ENCODE peak calls at places on chromosomes 12 and 14, in six cellular contexts. A is GM13976; Z is CD8-positive, alpha-beta T cell; J is psoas muscle; O is foreskin fibroblast; H is A549. V is an unnamed sample.
A peak's percentile ranks its signal among the peaks of the same experiment; 100 is the strongest.

GRCh38 chr14:95463173-95463901 is 53.1 kb downstream of the SYNE3 start:
- DNase-seq in A (no peak), Z (peak; percentile 79), J (peak; percentile 41), O (no peak), H (no peak), V (no peak)

GRCh38 chr14:106843951-106844483 is 1317.6 kb downstream of the TMEM121 start:
- DNase-seq in A (peak; percentile 50), Z (peak; percentile 55), J (no peak), O (no peak), H (no peak), V (no peak)

GRCh38 chr14:64569108-64570045 is 19.6 kb downstream of the PPP1R36 start:
- DNase-seq in A (no peak), Z (no peak), J (peak; percentile 55), O (peak; percentile 77), H (peak; percentile 82), V (no peak)

GRCh38 chr12:58176296-58176869 is 235.0 kb downstream of the ATP23 start:
- DNase-seq in A (peak; percentile 4), Z (no peak), J (no peak), O (peak; percentile 14), H (peak; percentile 65), V (peak; percentile 11)

GRCh38 chr12:103880299-103881142 is 39.5 kb upstream of the NT5DC3 start:
- DNase-seq in A (peak; percentile 24), Z (no peak), J (no peak), O (no peak), H (peak; percentile 16), V (no peak)

GRCh38 chr12:123057505-123058265 is 77.2 kb downstream of the ARL6IP4 start:
- DNase-seq in A (no peak), Z (no peak), J (no peak), O (no peak), H (no peak), V (no peak)

GRCh38 chr14:77184396-77185092 is 2.9 kb downstream of the TMEM63C start:
- DNase-seq in A (peak; percentile 37), Z (no peak), J (no peak), O (no peak), H (no peak), V (no peak)

GRCh38 chr12:6563448-6564050 is 4.5 kb downstream of the NOP2 start:
- DNase-seq in A (peak; percentile 71), Z (peak; percentile 82), J (peak; percentile 58), O (peak; percentile 27), H (peak; percentile 69), V (peak; percentile 68)

GRCh38 chr14:23112359-23113178 is 6.5 kb downstream of the CEBPE start:
- DNase-seq in A (peak; percentile 13), Z (no peak), J (no peak), O (no peak), H (no peak), V (no peak)

GRCh38 chr12:12016284-12017100 is 54.2 kb upstream of the BCL2L14 start:
- DNase-seq in A (no peak), Z (peak; percentile 47), J (no peak), O (no peak), H (no peak), V (no peak)

GRCh38 chr12:64618953-64619590 is 8.8 kb downstream of the RASSF3 start:
- DNase-seq in A (peak; percentile 55), Z (no peak), J (no peak), O (peak; percentile 74), H (no peak), V (no peak)

GRCh38 chr14:48398675-48399282 is 723.4 kb upstream of the MDGA2 start:
- DNase-seq in A (peak; percentile 27), Z (no peak), J (no peak), O (peak; percentile 4), H (peak; percentile 51), V (no peak)

GRCh38 chr12:9223830-9224229 is 15.6 kb upstream of the PZP start:
- DNase-seq in A (no peak), Z (no peak), J (no peak), O (no peak), H (no peak), V (no peak)

GRCh38 chr12:6766651-6767300 is 613 bp downstream of the PTMS start:
- DNase-seq in A (peak; percentile 85), Z (peak; percentile 72), J (peak; percentile 84), O (peak; percentile 80), H (peak; percentile 68), V (peak; percentile 91)

GRCh38 chr12:93339695-93340094 is 38.0 kb upstream of the NUDT4 start:
- DNase-seq in A (no peak), Z (no peak), J (no peak), O (no peak), H (no peak), V (no peak)

GRCh38 chr12:93347054-93347786 is 30.5 kb upstream of the NUDT4 start:
- DNase-seq in A (no peak), Z (no peak), J (no peak), O (no peak), H (no peak), V (no peak)

GRCh38 chr12:93341409-93342044 is 36.2 kb upstream of the NUDT4 start:
- DNase-seq in A (no peak), Z (no peak), J (no peak), O (no peak), H (no peak), V (no peak)

GRCh38 chr12:93348568-93349435 is 28.9 kb upstream of the NUDT4 start:
- DNase-seq in A (no peak), Z (no peak), J (no peak), O (no peak), H (no peak), V (no peak)

GRCh38 chr12:93344876-93345275 is 32.8 kb upstream of the NUDT4 start:
- DNase-seq in A (no peak), Z (no peak), J (no peak), O (no peak), H (no peak), V (no peak)
- TF ChIP-seq CTCF in A (no peak), Z (no peak), J (no peak), O (no peak), H (no peak), V (no peak)

DNA sequence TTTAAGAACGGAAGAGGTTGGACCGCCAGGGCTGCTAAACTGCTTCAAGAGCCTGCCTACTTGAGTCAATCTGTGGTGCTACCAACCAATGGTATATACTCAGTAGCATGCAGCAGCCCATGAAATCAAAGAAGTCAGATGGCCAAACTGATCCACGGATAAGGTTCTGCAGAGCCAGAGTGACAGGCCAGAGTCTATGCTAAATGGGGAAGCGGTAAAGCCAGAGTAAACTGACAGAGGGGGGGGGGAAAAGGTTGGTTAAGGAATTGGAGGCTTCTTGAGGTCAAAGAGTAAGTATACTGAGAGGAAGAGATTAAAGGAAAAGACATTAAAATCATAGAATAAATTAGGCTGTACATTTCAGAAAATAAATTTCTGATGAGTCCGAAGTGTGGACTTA is 15.4 kb upstream of the SLC6A13 start:
- DNase-seq in A (no peak), Z (no peak), J (no peak), O (no peak), H (no peak), V (no peak)
- TF ChIP-seq CTCF in A (no peak), Z (no peak), J (no peak), O (no peak), H (no peak), V (no peak)

GRCh38 chr12:69704357-69704756 is 5.3 kb upstream of the BEST3 start:
- DNase-seq in A (no peak), Z (no peak), J (no peak), O (no peak), H (no peak), V (no peak)

GRCh38 chr12:69703146-69703642 is 4.1 kb upstream of the BEST3 start:
- DNase-seq in A (no peak), Z (no peak), J (no peak), O (no peak), H (no peak), V (no peak)

GRCh38 chr12:69712826-69713225 is 13.7 kb upstream of the BEST3 start:
- DNase-seq in A (no peak), Z (no peak), J (no peak), O (no peak), H (no peak), V (no peak)

GRCh38 chr12:69714542-69714941 is 15.4 kb upstream of the BEST3 start:
- DNase-seq in A (no peak), Z (no peak), J (no peak), O (no peak), H (no peak), V (no peak)

GRCh38 chr12:69708649-69709048 is 9.5 kb upstream of the BEST3 start:
- DNase-seq in A (no peak), Z (no peak), J (no peak), O (no peak), H (peak; percentile 14), V (no peak)
- TF ChIP-seq CTCF in A (no peak), Z (peak; percentile 14), J (no peak), O (peak; percentile 6), H (no peak), V (peak; percentile 40)

DNA sequence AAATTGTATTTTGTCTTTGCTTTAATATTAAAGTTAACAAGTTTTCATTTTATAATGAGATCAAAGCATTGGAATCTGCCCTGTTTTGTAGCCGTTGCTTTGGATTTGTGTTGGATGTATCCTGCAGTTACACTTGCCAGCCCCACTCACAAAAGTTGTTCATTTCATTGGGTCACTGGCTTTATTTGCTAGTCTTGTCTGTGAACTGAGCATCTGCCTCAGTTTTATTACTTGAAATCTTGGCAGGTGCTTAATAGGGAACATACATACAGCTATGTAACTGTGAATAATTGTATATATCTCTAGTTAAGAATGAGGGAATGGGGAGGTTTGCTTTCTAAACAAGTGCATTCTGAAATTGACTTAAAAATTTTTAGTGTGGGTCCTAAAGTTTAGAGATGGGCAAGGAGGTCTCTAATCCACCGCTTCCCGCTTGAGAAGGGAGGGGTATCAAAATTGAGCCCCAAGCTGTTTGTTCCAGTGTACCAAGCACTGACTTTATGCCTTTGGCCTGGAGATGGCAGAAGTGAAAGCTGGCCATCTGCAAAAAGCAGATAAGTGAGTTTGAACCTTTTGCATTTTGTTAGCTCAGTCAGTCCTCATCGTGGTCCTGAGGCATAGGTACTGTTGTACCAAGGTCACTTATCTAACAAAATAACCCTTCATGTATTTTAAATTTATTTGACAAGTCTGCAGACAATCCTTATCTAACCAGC is 9.3 kb downstream of the EIF5 start:
- DNase-seq in A (no peak), Z (no peak), J (no peak), O (no peak), H (no peak), V (no peak)
- TF ChIP-seq CTCF in A (no peak), Z (no peak), J (no peak), O (no peak), H (no peak), V (no peak)

V was measured in progenitor cell of endocrine pancreas.